ENCODE peak calls at places on chromosomes 1 and 21, in nine cellular contexts. C is ovary, F is breast epithelium, Y is heart left ventricle, S is body of pancreas, O is Peyer's patch, H is prostate gland, K is uterus, M is esophagus squamous epithelium. B is an unnamed sample.

GRCh38 chr1:153841463-153841994 is 66.3 kb downstream of the SLC27A3 start:
- DNase-seq in M (no peak), S (no peak), Y (no peak), K (no peak), F (no peak), H (no peak), C (no peak), O (no peak), B (no peak)

GRCh38 chr1:156599811-156600210 is 1.5 kb downstream of the GPATCH4 start:
- DNase-seq in C (no peak), Y (no peak), S (no peak), O (no peak), M (no peak), F (no peak), K (no peak), H (no peak), B (no peak)

GRCh38 chr1:32886012-32886827 is at the start of gene HPCA:
- DNase-seq in H (no peak), F (no peak), K (no peak), O (peak; percentile 57), M (no peak), C (peak; percentile 80), S (peak; percentile 68), Y (peak; percentile 60), B (no peak)

GRCh38 chr1:116134178-116134773 is 23.1 kb downstream of the MAB21L3 start:
- DNase-seq in C (no peak), F (no peak), O (no peak), M (no peak), S (no peak), H (no peak), K (no peak), Y (no peak), B (no peak)

GRCh38 chr1:204154525-204155255 is 2.8 kb upstream of the ETNK2 start:
- DNase-seq in S (no peak), O (no peak), Y (peak; percentile 13), K (no peak), H (peak; percentile 26), C (no peak), F (no peak), M (no peak), B (peak; percentile 31)

GRCh38 chr1:54885863-54886723 is 902 bp downstream of the DHCR24 start:
- DNase-seq in K (no peak), C (peak; percentile 42), H (peak; percentile 52), F (no peak), S (peak; percentile 52), Y (no peak), M (no peak), O (peak; percentile 63), B (peak; percentile 55)

GRCh38 chr21:45599146-45599581 is 44.4 kb upstream of the PCBP3 start:
- DNase-seq in H (no peak), O (peak; percentile 41), M (no peak), K (no peak), Y (no peak), C (peak; percentile 21), S (no peak), F (no peak), B (peak; percentile 28)

GRCh38 chr1:241276391-241276790 is 80.6 kb downstream of the RGS7 start:
- DNase-seq in F (no peak), M (no peak), H (no peak), Y (no peak), C (no peak), O (no peak), K (no peak), S (no peak), B (no peak)

GRCh38 chr1:182888736-182889531 is 49.8 kb downstream of the DHX9 start:
- DNase-seq in K (no peak), Y (no peak), C (no peak), M (no peak), O (no peak), H (no peak), S (no peak), F (no peak), B (no peak)

GRCh38 chr1:155729031-155729898 is 40.4 kb downstream of the DAP3 start:
- DNase-seq in O (peak; percentile 62), M (no peak), Y (no peak), C (peak; percentile 29), F (peak; percentile 23), K (no peak), H (peak; percentile 65), S (peak; percentile 54), B (peak; percentile 62)

GRCh38 chr1:1087351-1088035 is 13.4 kb upstream of the RNF223 start:
- DNase-seq in M (no peak), S (no peak), O (no peak), H (no peak), C (peak; percentile 22), Y (no peak), K (no peak), F (no peak), B (no peak)

DNA sequence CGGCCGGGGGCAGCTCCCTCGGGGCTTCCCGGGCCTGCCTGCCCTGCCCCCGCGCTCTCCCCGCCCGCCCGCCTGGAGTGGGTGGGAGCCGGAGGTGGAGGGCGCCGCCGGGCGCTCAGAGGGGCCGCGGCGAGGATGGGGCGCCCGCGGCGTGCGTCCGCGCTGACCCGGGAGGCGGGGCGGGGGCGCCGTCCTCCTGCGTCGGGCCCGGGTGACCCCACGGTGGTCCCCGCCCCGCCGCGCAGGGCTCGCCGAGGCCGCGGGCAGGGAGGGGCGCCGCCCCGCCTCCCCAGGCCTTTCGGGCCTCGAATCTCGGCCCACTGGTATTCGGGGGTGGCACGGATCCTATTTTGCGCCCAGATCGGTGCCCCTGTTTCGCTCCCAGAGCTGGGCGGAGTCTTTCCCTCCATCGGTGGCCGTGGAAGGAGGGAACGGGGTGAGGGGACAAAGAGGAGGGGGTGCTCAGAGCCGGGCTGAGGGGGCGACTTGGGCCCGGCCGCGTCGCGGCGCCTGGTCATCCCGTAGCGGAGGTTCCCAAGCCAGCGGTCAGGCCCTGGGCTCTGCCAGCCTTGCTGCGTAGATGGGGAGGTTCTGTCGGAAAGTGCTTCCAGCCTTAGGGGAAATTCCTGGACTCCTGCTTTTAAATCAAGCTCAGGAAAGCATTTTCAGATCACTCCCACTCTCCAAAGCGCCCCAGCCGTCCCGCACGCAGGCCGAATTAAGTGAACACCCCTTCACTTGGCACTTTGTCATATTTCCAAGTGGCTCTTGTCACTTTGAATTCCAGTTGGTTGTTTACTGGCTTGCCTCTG is 546 bp downstream of the PATJ start:
- DNase-seq in M (no peak), C (peak; percentile 85), O (peak; percentile 48), H (peak; percentile 23), Y (peak; percentile 51), K (peak; percentile 63), F (peak; percentile 40), S (peak; percentile 35), B (peak; percentile 48)
- TF ChIP-seq POLR2A in M (no peak), C (peak; percentile 40), O (no peak), H (peak; percentile 11), Y (no peak), K (peak; percentile 13), F (no peak), S (peak; percentile 5), B (no peak)

GRCh38 chr21:35770101-35770945 is 290.0 kb downstream of the SETD4 start:
- DNase-seq in Y (no peak), M (no peak), C (no peak), O (no peak), H (no peak), F (no peak), K (no peak), S (no peak), B (no peak)
- H3K4me3 ChIP-seq in Y (no peak overlapping the region), M (no peak overlapping the region), C (no peak overlapping the region), O (no peak overlapping the region), H (no peak overlapping the region), F (no peak overlapping the region), K (no peak overlapping the region), S (no peak overlapping the region), B (no peak overlapping the region)

GRCh38 chr1:77084457-77084856 is 134.8 kb downstream of the PIGK start:
- DNase-seq in C (no peak), H (no peak), F (no peak), M (no peak), O (no peak), Y (no peak), S (no peak), K (no peak), B (no peak)
- H3K4me1 ChIP-seq in C (no peaks in the 10 kb centered on the region), H (no peaks in the 10 kb centered on the region), F (no peaks in the 10 kb centered on the region), M (no peaks in the 10 kb centered on the region), O (no peaks in the 10 kb centered on the region), Y (no peaks in the 10 kb centered on the region), S (no peaks in the 10 kb centered on the region), K (no peaks in the 10 kb centered on the region), B (no peaks in the 10 kb centered on the region)

GRCh38 chr1:109935451-109935900 is 24.8 kb downstream of the CSF1 start:
- DNase-seq in F (no peak), M (no peak), C (no peak), K (no peak), H (no peak), O (peak; percentile 87), S (peak; percentile 57), Y (no peak), B (no peak)
- TF ChIP-seq POLR2A in F (no peak), M (no peak), C (no peak), K (no peak), H (no peak), O (no peak), S (no peak), Y (no peak), B (no peak)

GRCh38 chr1:206705187-206705586 is 20.5 kb downstream of the MAPKAPK2 start:
- DNase-seq in H (no peak), C (no peak), F (no peak), O (peak; percentile 47), Y (no peak), K (no peak), S (no peak), M (no peak), B (no peak)
- H3K4me3 ChIP-seq in H (no peak overlapping the region), C (no peak overlapping the region), F (no peak overlapping the region), O (no peak overlapping the region), Y (no peak overlapping the region), K (no peak overlapping the region), S (no peak overlapping the region), M (no peak overlapping the region), B (no peak overlapping the region)